ENCODE peak calls at places on chromosomes 16 and 17, in four cellular contexts. T is fibroblast of lung, X is IMR-90, E is BE2C. P is an unnamed sample.
A peak's percentile ranks its signal among the peaks of the same experiment; 100 is the strongest.

GRCh38 chr16:74758801-74759200 is 15.8 kb downstream of the FA2H start:
- DNase-seq in T (no peak), X (no peak), E (no peak), P (no peak)

GRCh38 chr16:55502801-55503366 is 6.0 kb upstream of the LPCAT2 start:
- DNase-seq in T (peak; percentile 98), X (peak; percentile 93), E (peak; percentile 96), P (peak; percentile 98)

GRCh38 chr17:51472670-51473069 is 212.3 kb downstream of the UTP18 start:
- DNase-seq in E (peak; percentile 33), T (no peak), X (no peak), P (no peak)

GRCh38 chr16:86299882-86300490 is 210.3 kb upstream of the FOXF1 start:
- DNase-seq in E (no peak), T (no peak), X (no peak), P (no peak)

GRCh38 chr17:32267690-32268205 is 2.1 kb downstream of the RHBDL3 start:
- DNase-seq in T (no peak), E (no peak), X (no peak), P (no peak)

GRCh38 chr17:18981642-18982424 is 22.7 kb downstream of the FAM83G start:
- DNase-seq in T (peak; percentile 69), X (peak; percentile 82), E (no peak), P (peak; percentile 64)

GRCh38 chr17:79628861-79629547 is 18.2 kb upstream of the RBFOX3 start:
- DNase-seq in T (no peak), X (no peak), E (no peak), P (no peak)

GRCh38 chr16:72013888-72014538 is 5.5 kb downstream of the DHODH start:
- DNase-seq in E (no peak), T (no peak), X (no peak), P (no peak)

GRCh38 chr16:66588981-66589713 is 9.9 kb downstream of the CMTM2 start:
- DNase-seq in T (peak; percentile 40), X (peak; percentile 18), E (no peak), P (peak; percentile 43)

GRCh38 chr17:39125143-39125875 is 26.1 kb downstream of the PLXDC1 start:
- DNase-seq in T (no peak), E (no peak), X (no peak), P (no peak)

GRCh38 chr17:5526821-5527598 is 40.6 kb downstream of the MIS12 start:
- DNase-seq in X (peak; percentile 98), T (peak; percentile 94), E (peak; percentile 78), P (peak; percentile 95)